ENCODE peak calls at places on chromosomes 2 and 18, in nine cellular contexts. One of them, this sample, is unnamed.

GRCh38 chr18:22831441-22831904 is 101.7 kb upstream of the RBBP8 start:
- DNase-seq in NAMALWA: no peak
- DNase-seq in NCI-H1105: no peak
- DNase-seq in GM12864: no peak
- DNase-seq in GM10248: no peak
- DNase-seq in SW480: no peak
- DNase-seq in activated CD4-positive, alpha-beta T cell treated with anti-CD3 and anti-CD28 coated beads, Interleukin-2, amount 50 U/mL, for 1 hour: no peak
- DNase-seq in kidney glomerular epithelial cell: peak
- DNase-seq in Kasumi-1: peak
- DNase-seq in this sample: no peak

GRCh38 chr18:33755918-33756590 is 178.0 kb downstream of the ASXL3 start:
- DNase-seq in NAMALWA: no peak
- DNase-seq in NCI-H1105: peak
- DNase-seq in GM12864: no peak
- DNase-seq in GM10248: no peak
- DNase-seq in SW480: peak
- DNase-seq in activated CD4-positive, alpha-beta T cell treated with anti-CD3 and anti-CD28 coated beads, Interleukin-2, amount 50 U/mL, for 1 hour: no peak
- DNase-seq in kidney glomerular epithelial cell: peak
- DNase-seq in Kasumi-1: no peak
- DNase-seq in this sample: no peak

GRCh38 chr2:120486946-120487345 is 141.0 kb downstream of the INHBB start:
- DNase-seq in NAMALWA: no peak
- DNase-seq in NCI-H1105: no peak
- DNase-seq in GM12864: no peak
- DNase-seq in GM10248: no peak
- DNase-seq in SW480: peak
- DNase-seq in activated CD4-positive, alpha-beta T cell treated with anti-CD3 and anti-CD28 coated beads, Interleukin-2, amount 50 U/mL, for 1 hour: no peak
- DNase-seq in kidney glomerular epithelial cell: no peak
- DNase-seq in Kasumi-1: no peak
- DNase-seq in this sample: no peak

GRCh38 chr2:74379851-74380789 is at the start of gene DCTN1:
- DNase-seq in NAMALWA: peak
- DNase-seq in NCI-H1105: no peak
- DNase-seq in GM12864: no peak
- DNase-seq in GM10248: peak
- DNase-seq in SW480: no peak
- DNase-seq in activated CD4-positive, alpha-beta T cell treated with anti-CD3 and anti-CD28 coated beads, Interleukin-2, amount 50 U/mL, for 1 hour: no peak
- DNase-seq in kidney glomerular epithelial cell: peak
- DNase-seq in Kasumi-1: peak
- DNase-seq in this sample: peak

GRCh38 chr2:64018715-64019082 is 529 bp downstream of the VPS54 start:
- DNase-seq in NAMALWA: peak
- DNase-seq in NCI-H1105: no peak
- DNase-seq in GM12864: no peak
- DNase-seq in GM10248: peak
- DNase-seq in SW480: peak
- DNase-seq in activated CD4-positive, alpha-beta T cell treated with anti-CD3 and anti-CD28 coated beads, Interleukin-2, amount 50 U/mL, for 1 hour: peak
- DNase-seq in kidney glomerular epithelial cell: peak
- DNase-seq in Kasumi-1: no peak
- DNase-seq in this sample: no peak

GRCh38 chr2:235900631-235901030 is 267.6 kb downstream of the GBX2 start:
- DNase-seq in NAMALWA: no peak
- DNase-seq in NCI-H1105: no peak
- DNase-seq in GM12864: no peak
- DNase-seq in GM10248: no peak
- DNase-seq in SW480: peak
- DNase-seq in activated CD4-positive, alpha-beta T cell treated with anti-CD3 and anti-CD28 coated beads, Interleukin-2, amount 50 U/mL, for 1 hour: no peak
- DNase-seq in kidney glomerular epithelial cell: peak
- DNase-seq in Kasumi-1: no peak
- DNase-seq in this sample: no peak

GRCh38 chr2:119252186-119253113 is 28.8 kb downstream of the STEAP3 start:
- DNase-seq in NAMALWA: no peak
- DNase-seq in NCI-H1105: no peak
- DNase-seq in GM12864: no peak
- DNase-seq in GM10248: no peak
- DNase-seq in SW480: peak
- DNase-seq in activated CD4-positive, alpha-beta T cell treated with anti-CD3 and anti-CD28 coated beads, Interleukin-2, amount 50 U/mL, for 1 hour: no peak
- DNase-seq in kidney glomerular epithelial cell: peak
- DNase-seq in Kasumi-1: no peak
- DNase-seq in this sample: no peak

GRCh38 chr18:69490813-69491212 is 90.1 kb downstream of the DOK6 start:
- DNase-seq in NAMALWA: no peak
- DNase-seq in NCI-H1105: no peak
- DNase-seq in GM12864: no peak
- DNase-seq in GM10248: no peak
- DNase-seq in SW480: peak
- DNase-seq in activated CD4-positive, alpha-beta T cell treated with anti-CD3 and anti-CD28 coated beads, Interleukin-2, amount 50 U/mL, for 1 hour: no peak
- DNase-seq in kidney glomerular epithelial cell: no peak
- DNase-seq in Kasumi-1: no peak
- DNase-seq in this sample: no peak

GRCh38 chr2:68908392-68908970 is 37.3 kb upstream of the BMP10 start:
- DNase-seq in NAMALWA: peak
- DNase-seq in NCI-H1105: peak
- DNase-seq in GM12864: peak
- DNase-seq in GM10248: peak
- DNase-seq in SW480: peak
- DNase-seq in activated CD4-positive, alpha-beta T cell treated with anti-CD3 and anti-CD28 coated beads, Interleukin-2, amount 50 U/mL, for 1 hour: peak
- DNase-seq in kidney glomerular epithelial cell: peak
- DNase-seq in Kasumi-1: peak
- DNase-seq in this sample: no peak

GRCh38 chr2:207133862-207134519 is 31.8 kb downstream of the KLF7 start:
- DNase-seq in NAMALWA: no peak
- DNase-seq in NCI-H1105: peak
- DNase-seq in GM12864: no peak
- DNase-seq in GM10248: no peak
- DNase-seq in SW480: peak
- DNase-seq in activated CD4-positive, alpha-beta T cell treated with anti-CD3 and anti-CD28 coated beads, Interleukin-2, amount 50 U/mL, for 1 hour: no peak
- DNase-seq in kidney glomerular epithelial cell: peak
- DNase-seq in Kasumi-1: no peak
- DNase-seq in this sample: peak

GRCh38 chr2:20917287-20917660 is 94.4 kb upstream of the LDAH start:
- DNase-seq in NAMALWA: no peak
- DNase-seq in NCI-H1105: no peak
- DNase-seq in GM12864: no peak
- DNase-seq in GM10248: no peak
- DNase-seq in SW480: no peak
- DNase-seq in activated CD4-positive, alpha-beta T cell treated with anti-CD3 and anti-CD28 coated beads, Interleukin-2, amount 50 U/mL, for 1 hour: no peak
- DNase-seq in kidney glomerular epithelial cell: no peak
- DNase-seq in Kasumi-1: no peak
- DNase-seq in this sample: no peak

GRCh38 chr2:126381081-126381480 is 274.9 kb upstream of the GYPC start:
- DNase-seq in NAMALWA: no peak
- DNase-seq in NCI-H1105: no peak
- DNase-seq in GM12864: no peak
- DNase-seq in GM10248: no peak
- DNase-seq in SW480: no peak
- DNase-seq in activated CD4-positive, alpha-beta T cell treated with anti-CD3 and anti-CD28 coated beads, Interleukin-2, amount 50 U/mL, for 1 hour: no peak
- DNase-seq in kidney glomerular epithelial cell: no peak
- DNase-seq in Kasumi-1: no peak
- DNase-seq in this sample: no peak

GRCh38 chr2:25602333-25602723 is 71.0 kb downstream of the DTNB start:
- DNase-seq in NAMALWA: no peak
- DNase-seq in NCI-H1105: no peak
- DNase-seq in GM12864: no peak
- DNase-seq in GM10248: peak
- DNase-seq in SW480: no peak
- DNase-seq in activated CD4-positive, alpha-beta T cell treated with anti-CD3 and anti-CD28 coated beads, Interleukin-2, amount 50 U/mL, for 1 hour: no peak
- DNase-seq in kidney glomerular epithelial cell: no peak
- DNase-seq in Kasumi-1: no peak
- DNase-seq in this sample: no peak

GRCh38 chr18:78528437-78529228 is 451.0 kb upstream of the SALL3 start:
- DNase-seq in NAMALWA: no peak
- DNase-seq in NCI-H1105: peak
- DNase-seq in GM12864: no peak
- DNase-seq in GM10248: no peak
- DNase-seq in SW480: peak
- DNase-seq in activated CD4-positive, alpha-beta T cell treated with anti-CD3 and anti-CD28 coated beads, Interleukin-2, amount 50 U/mL, for 1 hour: no peak
- DNase-seq in kidney glomerular epithelial cell: no peak
- DNase-seq in Kasumi-1: no peak
- DNase-seq in this sample: no peak

GRCh38 chr2:133489641-133490411 is 78.4 kb downstream of the NCKAP5 start:
- DNase-seq in NAMALWA: no peak
- DNase-seq in NCI-H1105: no peak
- DNase-seq in GM12864: no peak
- DNase-seq in GM10248: no peak
- DNase-seq in SW480: no peak
- DNase-seq in activated CD4-positive, alpha-beta T cell treated with anti-CD3 and anti-CD28 coated beads, Interleukin-2, amount 50 U/mL, for 1 hour: no peak
- DNase-seq in kidney glomerular epithelial cell: no peak
- DNase-seq in Kasumi-1: no peak
- DNase-seq in this sample: no peak

GRCh38 chr2:129903586-129904425 is 75.7 kb upstream of the RAB6C start:
- DNase-seq in NAMALWA: peak
- DNase-seq in NCI-H1105: no peak
- DNase-seq in GM12864: no peak
- DNase-seq in GM10248: no peak
- DNase-seq in SW480: no peak
- DNase-seq in activated CD4-positive, alpha-beta T cell treated with anti-CD3 and anti-CD28 coated beads, Interleukin-2, amount 50 U/mL, for 1 hour: no peak
- DNase-seq in kidney glomerular epithelial cell: no peak
- DNase-seq in Kasumi-1: no peak
- DNase-seq in this sample: no peak

GRCh38 chr2:241421330-241421729 is 65.2 kb downstream of the FARP2 start:
- DNase-seq in NAMALWA: no peak
- DNase-seq in NCI-H1105: no peak
- DNase-seq in GM12864: no peak
- DNase-seq in GM10248: no peak
- DNase-seq in SW480: no peak
- DNase-seq in activated CD4-positive, alpha-beta T cell treated with anti-CD3 and anti-CD28 coated beads, Interleukin-2, amount 50 U/mL, for 1 hour: no peak
- DNase-seq in kidney glomerular epithelial cell: no peak
- DNase-seq in Kasumi-1: no peak
- DNase-seq in this sample: no peak

GRCh38 chr2:46939596-46940359 is 24.2 kb upstream of the MCFD2 start:
- DNase-seq in NAMALWA: no peak
- DNase-seq in NCI-H1105: no peak
- DNase-seq in GM12864: no peak
- DNase-seq in GM10248: peak
- DNase-seq in SW480: peak
- DNase-seq in activated CD4-positive, alpha-beta T cell treated with anti-CD3 and anti-CD28 coated beads, Interleukin-2, amount 50 U/mL, for 1 hour: no peak
- DNase-seq in kidney glomerular epithelial cell: no peak
- DNase-seq in Kasumi-1: no peak
- DNase-seq in this sample: no peak

GRCh38 chr2:235066895-235067294 is 115.1 kb downstream of the SH3BP4 start:
- DNase-seq in NAMALWA: no peak
- DNase-seq in NCI-H1105: no peak
- DNase-seq in GM12864: no peak
- DNase-seq in GM10248: no peak
- DNase-seq in SW480: no peak
- DNase-seq in activated CD4-positive, alpha-beta T cell treated with anti-CD3 and anti-CD28 coated beads, Interleukin-2, amount 50 U/mL, for 1 hour: no peak
- DNase-seq in kidney glomerular epithelial cell: no peak
- DNase-seq in Kasumi-1: no peak
- DNase-seq in this sample: no peak

GRCh38 chr2:26491563-26492167 is 13.7 kb upstream of the OTOF start:
- DNase-seq in NAMALWA: no peak
- DNase-seq in NCI-H1105: no peak
- DNase-seq in GM12864: no peak
- DNase-seq in GM10248: no peak
- DNase-seq in SW480: no peak
- DNase-seq in activated CD4-positive, alpha-beta T cell treated with anti-CD3 and anti-CD28 coated beads, Interleukin-2, amount 50 U/mL, for 1 hour: no peak
- DNase-seq in kidney glomerular epithelial cell: peak
- DNase-seq in Kasumi-1: no peak
- DNase-seq in this sample: peak

GRCh38 chr18:24181806-24182205 is 42.9 kb downstream of the CABYR start:
- DNase-seq in NAMALWA: no peak
- DNase-seq in NCI-H1105: no peak
- DNase-seq in GM12864: no peak
- DNase-seq in GM10248: no peak
- DNase-seq in SW480: no peak
- DNase-seq in activated CD4-positive, alpha-beta T cell treated with anti-CD3 and anti-CD28 coated beads, Interleukin-2, amount 50 U/mL, for 1 hour: no peak
- DNase-seq in kidney glomerular epithelial cell: no peak
- DNase-seq in Kasumi-1: no peak
- DNase-seq in this sample: no peak

GRCh38 chr18:8299054-8299708 is 310.1 kb upstream of the RAB12 start:
- DNase-seq in NAMALWA: no peak
- DNase-seq in NCI-H1105: no peak
- DNase-seq in GM12864: no peak
- DNase-seq in GM10248: no peak
- DNase-seq in SW480: no peak
- DNase-seq in activated CD4-positive, alpha-beta T cell treated with anti-CD3 and anti-CD28 coated beads, Interleukin-2, amount 50 U/mL, for 1 hour: no peak
- DNase-seq in kidney glomerular epithelial cell: no peak
- DNase-seq in Kasumi-1: no peak
- DNase-seq in this sample: no peak

GRCh38 chr2:112626604-112627059 is 19.1 kb upstream of the SLC20A1 start:
- DNase-seq in NAMALWA: peak
- DNase-seq in NCI-H1105: peak
- DNase-seq in GM12864: no peak
- DNase-seq in GM10248: peak
- DNase-seq in SW480: peak
- DNase-seq in activated CD4-positive, alpha-beta T cell treated with anti-CD3 and anti-CD28 coated beads, Interleukin-2, amount 50 U/mL, for 1 hour: peak
- DNase-seq in kidney glomerular epithelial cell: peak
- DNase-seq in Kasumi-1: peak
- DNase-seq in this sample: peak

GRCh38 chr2:33497177-33497787 is 20.8 kb downstream of the RASGRP3 start:
- DNase-seq in NAMALWA: peak
- DNase-seq in NCI-H1105: no peak
- DNase-seq in GM12864: peak
- DNase-seq in GM10248: peak
- DNase-seq in SW480: no peak
- DNase-seq in activated CD4-positive, alpha-beta T cell treated with anti-CD3 and anti-CD28 coated beads, Interleukin-2, amount 50 U/mL, for 1 hour: no peak
- DNase-seq in kidney glomerular epithelial cell: no peak
- DNase-seq in Kasumi-1: peak
- DNase-seq in this sample: no peak

GRCh38 chr2:7661532-7661931 is 744.3 kb downstream of the RNF144A start:
- DNase-seq in NAMALWA: no peak
- DNase-seq in NCI-H1105: no peak
- DNase-seq in GM12864: no peak
- DNase-seq in GM10248: no peak
- DNase-seq in SW480: no peak
- DNase-seq in activated CD4-positive, alpha-beta T cell treated with anti-CD3 and anti-CD28 coated beads, Interleukin-2, amount 50 U/mL, for 1 hour: no peak
- DNase-seq in kidney glomerular epithelial cell: no peak
- DNase-seq in Kasumi-1: no peak
- DNase-seq in this sample: no peak

This sample was measured in pancreas.